ENCODE peak calls at places on chromosomes 6 and 20, in ten cellular contexts. X is GM12878, A is suprapubic skin, J is gastrocnemius medialis, P is heart left ventricle, D is adrenal gland, E is breast epithelium, K is A549, V is IMR-90, G is K562. Y is an unnamed sample.

GRCh38 chr20:50286609-50287008 is 96.0 kb downstream of the CEBPB start:
- DNase-seq in X (no peak), A (no peak), J (no peak), P (no peak), D (no peak), E (no peak), K (peak), V (peak), G (peak), Y (peak)

GRCh38 chr20:38299963-38300362 is 4.0 kb upstream of the BPI start:
- DNase-seq in X (no peak), A (no peak), J (no peak), P (no peak), D (no peak), E (peak), K (no peak), V (no peak), G (no peak), Y (no peak)

GRCh38 chr20:63475209-63475608 is 2.8 kb upstream of the KCNQ2 start:
- DNase-seq in X (no peak), A (no peak), J (no peak), P (no peak), D (peak), E (no peak), K (no peak), V (peak), G (peak), Y (no peak)

GRCh38 chr6:112253842-112254816 is at the start of gene LAMA4:
- DNase-seq in X (no peak), A (no peak), J (no peak), P (peak), D (peak), E (peak), K (peak), V (peak), G (no peak), Y (peak)

GRCh38 chr20:41030536-41031242 is 2.1 kb downstream of the TOP1 start:
- DNase-seq in X (no peak), A (no peak), J (no peak), P (no peak), D (no peak), E (no peak), K (no peak), V (peak), G (no peak), Y (no peak)

GRCh38 chr6:124119591-124119990 is 315.9 kb downstream of the NKAIN2 start:
- DNase-seq in X (no peak), A (no peak), J (peak), P (no peak), D (no peak), E (no peak), K (no peak), V (no peak), G (no peak), Y (no peak)

GRCh38 chr6:113645576-113645970 is 211.6 kb upstream of the MARCKS start:
- DNase-seq in X (no peak), A (no peak), J (no peak), P (no peak), D (peak), E (no peak), K (no peak), V (peak), G (no peak), Y (peak)

GRCh38 chr6:21238208-21238607 is 355.3 kb upstream of the SOX4 start:
- DNase-seq in X (no peak), A (no peak), J (no peak), P (no peak), D (no peak), E (no peak), K (no peak), V (no peak), G (no peak), Y (no peak)

GRCh38 chr20:60254901-60255411 is 296.7 kb downstream of the CDH26 start:
- DNase-seq in X (no peak), A (no peak), J (no peak), P (no peak), D (peak), E (no peak), K (no peak), V (peak), G (no peak), Y (peak)

GRCh38 chr6:137811121-137811911 is 55.7 kb upstream of the TNFAIP3 start:
- DNase-seq in X (peak), A (peak), J (peak), P (peak), D (peak), E (no peak), K (peak), V (peak), G (peak), Y (peak)

GRCh38 chr6:32484614-32484998 is 44.9 kb downstream of the HLA-DRA start:
- DNase-seq in X (no peak), A (no peak), J (no peak), P (no peak), D (no peak), E (no peak), K (no peak), V (no peak), G (no peak), Y (no peak)

GRCh38 chr6:157954150-157955117 is 27.2 kb upstream of the SYNJ2 start:
- DNase-seq in X (no peak), A (no peak), J (no peak), P (no peak), D (no peak), E (no peak), K (no peak), V (peak), G (no peak), Y (no peak)
- TF ChIP-seq POLR2A in X (no peak), A (no peak), J (no peak), P (no peak), D (no peak), E (no peak), K (no peak), V (no peak), G (no peak), Y (no peak)

GRCh38 chr6:148795563-148795962 is 48.7 kb downstream of the UST start:
- DNase-seq in X (no peak), A (no peak), J (no peak), P (no peak), D (no peak), E (no peak), K (no peak), V (no peak), G (no peak), Y (no peak)
- TF ChIP-seq POLR2A in X (no peak), A (no peak), J (no peak), P (no peak), D (no peak), E (no peak), K (no peak), V (no peak), G (no peak), Y (no peak)

GRCh38 chr20:34825530-34826362 is at the start of gene NCOA6:
- DNase-seq in X (no peak), A (peak), J (peak), P (peak), D (peak), E (peak), K (peak), V (peak), G (peak), Y (peak)
- TF ChIP-seq POLR2A in X (peak), A (no peak), J (peak), P (no peak), D (no peak), E (no peak), K (peak), V (no peak), G (peak), Y (peak)

DNA sequence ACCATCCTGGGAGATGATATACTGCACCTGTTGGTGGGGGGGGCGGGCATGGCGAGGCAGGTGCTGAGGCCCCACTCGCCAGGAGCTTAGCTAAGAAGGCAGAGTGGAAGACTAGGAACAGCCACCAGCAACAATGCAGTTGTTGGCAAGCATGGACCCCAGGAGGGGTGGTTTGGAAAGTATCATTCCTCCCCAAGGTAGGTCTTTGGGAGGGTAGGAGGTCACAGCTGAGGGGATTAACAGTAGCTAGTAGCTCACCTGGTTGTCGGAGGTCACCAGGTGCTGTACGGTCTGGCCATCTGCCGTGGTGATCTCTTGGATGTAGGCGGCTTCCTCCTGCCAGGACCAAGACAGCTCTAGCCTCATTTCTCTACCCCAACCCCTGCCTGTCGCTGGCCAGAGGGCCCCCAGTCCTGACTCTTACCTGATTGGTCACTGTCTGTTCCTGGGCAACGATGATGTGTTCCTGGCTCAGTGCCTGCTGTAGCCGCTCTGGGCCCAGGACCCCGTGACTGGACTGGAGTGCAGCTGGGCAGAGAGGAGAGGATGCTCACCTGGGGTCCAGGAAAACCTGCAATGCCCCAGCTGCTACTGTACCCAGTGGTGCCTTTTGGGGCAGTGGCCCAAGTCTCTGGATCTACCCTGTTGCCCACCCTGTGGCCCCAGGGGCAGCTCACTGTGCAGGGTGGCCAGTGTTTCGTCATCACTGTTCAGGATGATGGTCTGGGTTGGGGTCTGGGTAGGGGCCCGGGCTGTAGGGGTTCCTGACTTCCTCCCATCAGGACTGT is 15.3 kb downstream of the PCIF1 start:
- DNase-seq in X (no peak), A (no peak), J (no peak), P (no peak), D (no peak), E (no peak), K (no peak), V (no peak), G (no peak), Y (no peak)
- TF ChIP-seq POLR2A in X (peak), A (no peak), J (no peak), P (no peak), D (no peak), E (no peak), K (no peak), V (no peak), G (no peak), Y (no peak)

GRCh38 chr6:28355743-28356665 is 6.3 kb downstream of the ZKSCAN3 start:
- DNase-seq in X (peak), A (peak), J (peak), P (peak), D (peak), E (peak), K (peak), V (peak), G (peak), Y (peak)
- TF ChIP-seq POLR2A in X (no peak), A (no peak), J (no peak), P (no peak), D (no peak), E (no peak), K (no peak), V (no peak), G (no peak), Y (no peak)

GRCh38 chr6:30683980-30684338 is 2.5 kb downstream of the PPP1R18 start:
- DNase-seq in X (no peak), A (no peak), J (no peak), P (no peak), D (no peak), E (no peak), K (no peak), V (no peak), G (no peak), Y (no peak)

GRCh38 chr6:30681696-30682180 is 4.7 kb downstream of the PPP1R18 start:
- DNase-seq in X (no peak), A (no peak), J (no peak), P (no peak), D (no peak), E (no peak), K (no peak), V (no peak), G (no peak), Y (no peak)

GRCh38 chr6:30683137-30683979 is 3.1 kb downstream of the PPP1R18 start:
- DNase-seq in X (no peak), A (no peak), J (no peak), P (no peak), D (no peak), E (no peak), K (no peak), V (no peak), G (no peak), Y (no peak)

GRCh38 chr6:30684386-30685156 is 1.9 kb downstream of the PPP1R18 start:
- DNase-seq in X (no peak), A (no peak), J (no peak), P (peak), D (peak), E (no peak), K (no peak), V (peak), G (peak), Y (no peak)

GRCh38 chr6:30682181-30683117 is 4.0 kb downstream of the PPP1R18 start:
- DNase-seq in X (peak), A (peak), J (peak), P (peak), D (peak), E (no peak), K (peak), V (peak), G (peak), Y (peak)
- TF ChIP-seq POLR2A in X (peak), A (no peak), J (peak), P (no peak), D (no peak), E (no peak), K (peak), V (peak), G (peak), Y (peak)

DNA sequence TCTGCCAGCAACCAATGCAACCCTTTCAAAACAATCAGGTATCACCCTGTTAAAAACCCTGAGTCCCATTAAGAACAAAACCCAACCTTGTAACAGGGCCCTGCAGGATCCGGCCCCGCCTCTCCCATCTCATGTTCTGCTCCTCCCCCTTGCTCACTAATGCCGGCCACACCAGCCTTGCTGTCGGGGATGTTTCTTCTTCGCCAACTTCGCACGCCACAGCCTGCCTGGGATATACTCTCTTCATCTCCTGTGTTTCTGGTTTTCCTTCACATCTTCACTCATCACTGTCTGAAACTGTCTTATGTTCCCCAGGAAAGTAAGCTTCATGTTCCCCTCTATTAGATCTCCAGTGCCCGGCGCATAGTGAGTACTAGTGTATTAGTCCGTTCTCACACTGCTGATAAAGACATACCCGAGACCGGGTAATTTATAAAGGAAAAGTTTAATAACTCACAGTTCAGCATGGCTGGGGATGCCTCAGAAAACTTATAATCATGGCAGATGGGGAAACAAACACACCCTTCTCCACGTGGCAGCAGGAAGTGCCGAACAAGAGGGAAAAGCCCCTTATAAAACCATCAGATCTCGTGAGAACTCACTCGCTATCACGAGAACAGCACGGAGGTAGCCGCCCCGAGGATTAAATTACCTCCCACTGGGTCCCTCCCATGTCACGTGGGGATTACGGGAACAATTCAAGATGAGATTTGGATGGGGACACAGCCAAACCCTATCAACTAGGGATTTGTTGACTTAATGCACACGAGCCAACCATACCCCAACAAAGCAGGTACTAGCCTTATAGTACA is 5.1 kb downstream of the TP53RK start:
- DNase-seq in X (no peak), A (no peak), J (no peak), P (no peak), D (peak), E (no peak), K (no peak), V (peak), G (peak), Y (no peak)
- TF ChIP-seq POLR2A in X (no peak), A (no peak), J (no peak), P (no peak), D (no peak), E (no peak), K (no peak), V (peak), G (peak), Y (no peak)

GRCh38 chr6:89145962-89146747 is at the start of gene PM20D2:
- DNase-seq in X (no peak), A (no peak), J (peak), P (peak), D (peak), E (no peak), K (peak), V (peak), G (peak), Y (peak)
- TF ChIP-seq POLR2A in X (peak), A (peak), J (peak), P (peak), D (peak), E (no peak), K (peak), V (no peak), G (no peak), Y (peak)